ENCODE peak calls at places on chromosomes 2 and 18, in six cellular contexts. E is H9, P is adrenal gland, U is hepatocyte, D is fibroblast of lung, J is aorta. L is an unnamed sample.

GRCh38 chr2:129605654-129606053 is 373.8 kb upstream of the RAB6C start:
- DNase-seq in E (no peak), P (no peak), U (no peak), D (no peak), J (no peak), L (no peak)

GRCh38 chr2:57962861-57963260 is 83.7 kb upstream of the VRK2 start:
- DNase-seq in E (no peak), P (no peak), U (no peak), D (no peak), J (no peak), L (no peak)

GRCh38 chr18:78721986-78722385 is 257.6 kb upstream of the SALL3 start:
- DNase-seq in E (peak; percentile 51), P (no peak), U (no peak), D (no peak), J (no peak), L (no peak)

GRCh38 chr18:13456736-13457271 is 238.2 kb downstream of the LDLRAD4 start:
- DNase-seq in E (peak; percentile 4), P (no peak), U (no peak), D (peak; percentile 57), J (no peak), L (no peak)

GRCh38 chr18:3269241-3269640 is 7.3 kb downstream of the MYL12B start:
- DNase-seq in E (no peak), P (no peak), U (no peak), D (no peak), J (no peak), L (no peak)

GRCh38 chr18:22204996-22205395 is 35.6 kb downstream of the GATA6 start:
- DNase-seq in E (no peak), P (no peak), U (no peak), D (no peak), J (no peak), L (no peak)

GRCh38 chr2:930935-931334 is 19.7 kb upstream of the SNTG2 start:
- DNase-seq in E (no peak), P (no peak), U (no peak), D (no peak), J (no peak), L (peak; percentile 43)

GRCh38 chr2:128369126-128369555 is 50.5 kb upstream of the HS6ST1 start:
- DNase-seq in E (no peak), P (no peak), U (no peak), D (no peak), J (no peak), L (no peak)

GRCh38 chr18:45171575-45172225 is 443.6 kb upstream of the SLC14A2 start:
- DNase-seq in E (no peak), P (no peak), U (no peak), D (peak; percentile 66), J (no peak), L (no peak)

GRCh38 chr2:43344911-43345373 is 118.5 kb upstream of the ZFP36L2 start:
- DNase-seq in E (no peak), P (no peak), U (peak; percentile 38), D (no peak), J (no peak), L (peak; percentile 60)
- H3K27ac ChIP-seq in E (no peak overlapping the region), P (peak overlapping the region; percentile 70), U (peak overlapping the region; percentile 64), D (no peak overlapping the region), J (peak overlapping the region; percentile 92), L (no peak overlapping the region)

GRCh38 chr2:125106710-125107109 is 1081.6 kb downstream of the CNTNAP5 start:
- DNase-seq in E (no peak), P (no peak), U (no peak), D (no peak), J (no peak), L (no peak)
- H3K27ac ChIP-seq in E (no peak overlapping the region), P (no peak overlapping the region), U (no peak overlapping the region), D (no peak overlapping the region), J (no peak overlapping the region), L (no peak overlapping the region)

DNA sequence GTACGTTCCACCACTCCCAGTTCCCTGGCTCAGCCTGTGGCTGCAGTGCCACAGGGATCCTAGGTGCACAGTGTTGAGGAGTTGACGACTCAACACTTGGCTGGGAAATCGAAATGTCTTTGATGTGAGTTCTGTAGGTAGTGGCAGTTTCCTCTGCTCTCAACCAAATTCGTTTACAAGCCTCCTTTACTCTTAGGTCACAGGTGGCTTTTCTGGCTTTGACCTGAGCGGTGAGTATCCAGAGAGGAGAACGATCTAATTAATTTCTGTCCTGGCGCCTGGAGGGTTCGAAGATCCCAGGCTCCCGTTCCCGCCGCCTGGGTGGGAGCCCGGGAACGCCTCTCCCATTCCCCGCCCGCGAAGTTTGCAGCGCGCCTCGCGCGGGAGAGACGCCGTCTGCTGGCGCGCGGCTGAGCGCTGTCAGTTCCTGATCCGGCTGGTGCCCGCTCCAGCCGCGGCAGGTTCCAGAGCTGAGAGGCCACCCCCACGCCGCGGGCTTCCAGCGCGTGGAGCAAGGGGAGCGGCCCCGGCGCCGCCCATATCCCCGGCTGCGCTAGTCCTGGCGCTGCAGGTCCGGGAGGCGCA is at the start of gene LAMA3:
- DNase-seq in E (no peak), P (peak; percentile 48), U (peak; percentile 86), D (peak; percentile 36), J (peak; percentile 63), L (peak; percentile 65)
- H3K27ac ChIP-seq in E (no peak within 1 kb of the TSS), P (no peak within 1 kb of the TSS), U (peak within 1 kb of the TSS; percentile 67), D (no peak within 1 kb of the TSS), J (no peak within 1 kb of the TSS), L (no peak within 1 kb of the TSS)

GRCh38 chr2:28101892-28102291 is 211.4 kb downstream of the BABAM2 start:
- DNase-seq in E (no peak), P (no peak), U (no peak), D (peak; percentile 30), J (no peak), L (no peak)

GRCh38 chr2:28101123-28101522 is 210.6 kb downstream of the BABAM2 start:
- DNase-seq in E (no peak), P (no peak), U (no peak), D (peak; percentile 21), J (no peak), L (no peak)

GRCh38 chr2:28108143-28108542 is 217.6 kb downstream of the BABAM2 start:
- DNase-seq in E (no peak), P (no peak), U (no peak), D (peak; percentile 28), J (no peak), L (no peak)

GRCh38 chr2:28102455-28102874 is 211.9 kb downstream of the BABAM2 start:
- DNase-seq in E (no peak), P (no peak), U (no peak), D (peak; percentile 91), J (no peak), L (no peak)

DNA sequence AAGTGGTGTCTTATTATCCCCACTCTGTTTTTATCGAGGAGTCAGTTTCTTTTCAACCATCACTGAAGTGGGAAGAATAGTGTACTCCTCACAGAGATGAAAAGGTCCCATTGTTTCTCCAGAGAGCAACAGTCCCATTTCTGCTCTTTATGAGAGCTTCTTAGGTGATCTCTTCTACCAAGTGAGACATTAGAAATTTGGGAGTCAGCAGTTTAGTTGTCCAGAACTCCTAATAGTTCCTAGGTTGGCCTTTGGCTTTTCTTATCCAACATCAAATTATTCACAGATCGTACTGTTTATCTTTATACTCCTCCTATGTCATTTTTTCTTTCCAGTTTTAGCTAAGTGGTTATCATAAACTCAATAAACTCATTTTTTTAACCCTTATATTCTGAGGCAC is 213.1 kb downstream of the BABAM2 start:
- DNase-seq in E (no peak), P (no peak), U (no peak), D (no peak), J (no peak), L (no peak)
- H3K27ac ChIP-seq in E (no peak overlapping the region), P (no peak overlapping the region), U (no peak overlapping the region), D (peak overlapping the region; percentile 81), J (no peak overlapping the region), L (peak overlapping the region; percentile 32)

GRCh38 chr2:69243652-69244051 is 143.4 kb downstream of the GFPT1 start:
- DNase-seq in E (no peak), P (no peak), U (no peak), D (no peak), J (no peak), L (no peak)

GRCh38 chr2:69241039-69241586 is 145.9 kb downstream of the GFPT1 start:
- DNase-seq in E (no peak), P (no peak), U (peak; percentile 34), D (no peak), J (no peak), L (no peak)

GRCh38 chr2:69244889-69245288 is 142.1 kb downstream of the GFPT1 start:
- DNase-seq in E (no peak), P (no peak), U (no peak), D (no peak), J (no peak), L (no peak)

GRCh38 chr2:69241664-69242063 is 145.4 kb downstream of the GFPT1 start:
- DNase-seq in E (no peak), P (no peak), U (no peak), D (no peak), J (no peak), L (no peak)

GRCh38 chr2:69242651-69243051 is 144.4 kb downstream of the GFPT1 start:
- DNase-seq in E (no peak), P (no peak), U (peak; percentile 70), D (no peak), J (no peak), L (no peak)
- H3K27ac ChIP-seq in E (no peak overlapping the region), P (no peak overlapping the region), U (peak overlapping the region; percentile 93), D (peak overlapping the region; percentile 68), J (no peak overlapping the region), L (no peak overlapping the region)

GRCh38 chr2:42060718-42061619 is 13.1 kb downstream of the PKDCC start:
- DNase-seq in E (no peak), P (no peak), U (peak; percentile 76), D (peak; percentile 19), J (peak; percentile 83), L (peak; percentile 85)

GRCh38 chr2:42060028-42060427 is 12.2 kb downstream of the PKDCC start:
- DNase-seq in E (no peak), P (no peak), U (no peak), D (no peak), J (no peak), L (no peak)

GRCh38 chr2:42057902-42058450 is 10.2 kb downstream of the PKDCC start:
- DNase-seq in E (no peak), P (no peak), U (no peak), D (no peak), J (no peak), L (no peak)

GRCh38 chr2:42057159-42057901 is 9.5 kb downstream of the PKDCC start:
- DNase-seq in E (no peak), P (no peak), U (no peak), D (no peak), J (no peak), L (no peak)

DNA sequence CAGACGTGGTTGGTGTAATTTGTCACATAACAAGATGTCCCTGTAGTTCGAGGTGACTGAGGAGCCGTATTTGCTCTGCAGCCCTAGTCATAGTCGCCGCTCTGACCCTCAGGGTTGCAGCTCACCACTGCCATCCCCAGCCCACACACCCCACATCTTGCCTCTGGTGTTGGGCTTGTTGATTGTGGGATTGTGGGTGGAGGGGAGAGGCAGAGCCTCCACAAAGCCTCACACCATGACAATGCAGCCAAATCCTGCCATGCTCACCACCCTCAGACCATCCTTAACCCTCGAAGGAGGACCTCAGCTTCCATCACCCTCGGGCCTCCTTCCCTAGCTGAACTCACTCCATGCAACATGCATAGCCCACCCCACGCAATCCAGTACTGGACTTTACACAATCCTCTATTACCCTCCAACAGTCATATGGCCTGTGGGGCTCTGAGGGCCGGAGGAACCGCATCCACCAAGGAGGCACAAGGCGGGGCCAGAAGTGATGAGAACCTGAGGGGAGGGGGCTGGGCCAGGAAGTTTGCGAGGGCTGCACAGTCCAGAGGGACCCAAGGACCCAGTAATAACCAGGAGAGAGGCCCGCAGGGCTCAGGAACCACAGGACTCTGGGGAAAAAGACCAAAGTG is 11.6 kb downstream of the PKDCC start:
- DNase-seq in E (no peak), P (no peak), U (peak; percentile 27), D (no peak), J (no peak), L (no peak)
- H3K27ac ChIP-seq in E (no peak overlapping the region), P (no peak overlapping the region), U (peak overlapping the region; percentile 95), D (no peak overlapping the region), J (peak overlapping the region; percentile 77), L (no peak overlapping the region)